ENCODE peak calls at places on chromosomes 12 and 14, in four cellular contexts. One of them, this sample, is unnamed. For H3K36me3, the result is how much of the 10 kb centered on the place peaks cover.

GRCh38 chr14:106318700-106319099 is 792.3 kb downstream of the TMEM121 start:
- DNase-seq in esophagus squamous epithelium: no peak
- DNase-seq in mucosa of descending colon: peak
- DNase-seq in psoas muscle: no peak
- DNase-seq in this sample: no peak

GRCh38 chr14:77641207-77641533 is 24.7 kb upstream of the SPTLC2 start:
- DNase-seq in esophagus squamous epithelium: no peak
- DNase-seq in psoas muscle: no peak
- DNase-seq in mucosa of descending colon: peak
- DNase-seq in this sample: no peak

GRCh38 chr12:97835541-97835940 is 372.9 kb downstream of the RMST start:
- DNase-seq in esophagus squamous epithelium: no peak
- DNase-seq in mucosa of descending colon: no peak
- DNase-seq in psoas muscle: no peak
- DNase-seq in this sample: no peak

GRCh38 chr12:40921563-40922163 is 229.4 kb downstream of the CNTN1 start:
- DNase-seq in esophagus squamous epithelium: no peak
- DNase-seq in psoas muscle: no peak
- DNase-seq in mucosa of descending colon: no peak
- DNase-seq in this sample: no peak

GRCh38 chr12:30357712-30358111 is 338.0 kb downstream of the IPO8 start:
- DNase-seq in esophagus squamous epithelium: no peak
- DNase-seq in mucosa of descending colon: no peak
- DNase-seq in psoas muscle: no peak
- DNase-seq in this sample: no peak

GRCh38 chr14:74527736-74528280 is 34.2 kb downstream of the ISCA2 start:
- DNase-seq in mucosa of descending colon: no peak
- DNase-seq in esophagus squamous epithelium: no peak
- DNase-seq in psoas muscle: no peak
- DNase-seq in this sample: no peak

GRCh38 chr12:132194056-132194455 is 49.8 kb downstream of the NOC4L start:
- DNase-seq in psoas muscle: no peak
- DNase-seq in mucosa of descending colon: no peak
- DNase-seq in esophagus squamous epithelium: no peak
- DNase-seq in this sample: no peak

GRCh38 chr12:1810201-1810930 is 10.0 kb upstream of the LRTM2 start:
- DNase-seq in esophagus squamous epithelium: no peak
- DNase-seq in mucosa of descending colon: no peak
- DNase-seq in psoas muscle: peak
- DNase-seq in this sample: no peak

GRCh38 chr12:127293507-127294310 is 973.3 kb upstream of the TMEM132C start:
- DNase-seq in mucosa of descending colon: peak
- DNase-seq in psoas muscle: peak
- DNase-seq in esophagus squamous epithelium: no peak
- DNase-seq in this sample: no peak

GRCh38 chr14:59918824-59919581 is 941 bp upstream of the LRRC9 start:
- DNase-seq in psoas muscle: peak
- DNase-seq in esophagus squamous epithelium: no peak
- DNase-seq in mucosa of descending colon: peak
- DNase-seq in this sample: no peak

GRCh38 chr12:108575199-108575912 is 13.0 kb downstream of the ISCU start:
- DNase-seq in mucosa of descending colon: no peak
- DNase-seq in psoas muscle: no peak
- DNase-seq in esophagus squamous epithelium: no peak
- DNase-seq in this sample: no peak

GRCh38 chr14:87686736-87687135 is 306.2 kb downstream of the GALC start:
- DNase-seq in esophagus squamous epithelium: no peak
- DNase-seq in psoas muscle: no peak
- DNase-seq in mucosa of descending colon: no peak
- DNase-seq in this sample: no peak

GRCh38 chr12:30753761-30754382 is 879 bp downstream of the CAPRIN2 start:
- DNase-seq in psoas muscle: no peak
- DNase-seq in esophagus squamous epithelium: no peak
- DNase-seq in mucosa of descending colon: no peak
- DNase-seq in this sample: no peak

DNA sequence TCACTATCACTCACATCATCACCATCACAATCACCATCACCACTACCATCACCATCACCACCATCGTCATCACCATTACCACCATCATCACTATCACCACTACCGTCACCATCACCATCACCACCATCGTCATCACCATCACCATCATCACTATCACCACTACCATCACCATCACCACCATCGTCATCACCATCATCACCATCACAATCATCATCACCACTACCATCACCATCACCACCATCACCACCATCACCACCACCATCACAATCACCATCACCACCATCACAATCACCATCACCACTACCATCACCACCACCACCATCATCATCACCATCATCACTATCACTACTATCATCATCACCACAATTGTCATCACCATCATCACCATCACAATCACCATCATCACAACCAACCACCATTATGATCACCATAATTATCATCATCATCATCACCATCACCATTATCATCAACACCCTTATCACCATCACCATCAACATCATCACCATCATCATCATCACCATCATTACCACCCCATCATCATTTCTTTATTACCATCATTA is 90.8 kb downstream of the DICER1 start:
- DNase-seq in mucosa of descending colon: no peak
- DNase-seq in psoas muscle: no peak
- DNase-seq in esophagus squamous epithelium: no peak
- DNase-seq in this sample: no peak
- H3K36me3 ChIP-seq in mucosa of descending colon: under half
- H3K36me3 ChIP-seq in psoas muscle: under half
- H3K36me3 ChIP-seq in esophagus squamous epithelium: under half
- H3K36me3 ChIP-seq in this sample: under half

DNA sequence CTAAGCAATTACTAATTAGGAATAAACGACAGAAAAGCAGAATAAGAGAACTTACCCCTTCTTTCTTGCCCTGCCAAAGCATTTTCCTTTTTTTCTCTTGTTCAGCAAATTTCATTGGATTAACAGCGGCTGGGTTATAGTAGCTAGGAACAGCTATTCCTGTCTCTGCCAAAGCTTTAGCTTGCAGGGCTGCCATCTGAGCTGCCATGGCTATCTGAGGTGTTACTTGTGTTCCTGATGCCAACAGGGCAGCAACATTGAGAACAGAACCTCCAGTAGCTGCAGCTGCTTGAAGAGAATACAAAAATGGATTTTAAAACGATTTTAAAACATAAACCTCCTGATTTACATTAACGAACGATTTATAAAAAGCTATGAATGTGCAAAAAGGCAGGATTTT is 7.4 kb upstream of the ZCCHC8 start:
- DNase-seq in esophagus squamous epithelium: no peak
- DNase-seq in psoas muscle: no peak
- DNase-seq in mucosa of descending colon: no peak
- DNase-seq in this sample: no peak
- H3K36me3 ChIP-seq in esophagus squamous epithelium: half or more
- H3K36me3 ChIP-seq in psoas muscle: under half
- H3K36me3 ChIP-seq in mucosa of descending colon: under half
- H3K36me3 ChIP-seq in this sample: half or more

GRCh38 chr12:4825139-4825858 is 84.4 kb upstream of the KCNA1 start:
- DNase-seq in psoas muscle: no peak
- DNase-seq in esophagus squamous epithelium: no peak
- DNase-seq in mucosa of descending colon: no peak
- DNase-seq in this sample: no peak

GRCh38 chr12:4822572-4822971 is 87.1 kb upstream of the KCNA1 start:
- DNase-seq in esophagus squamous epithelium: no peak
- DNase-seq in psoas muscle: no peak
- DNase-seq in mucosa of descending colon: no peak
- DNase-seq in this sample: no peak

GRCh38 chr12:4826909-4827308 is 82.8 kb upstream of the KCNA1 start:
- DNase-seq in mucosa of descending colon: no peak
- DNase-seq in esophagus squamous epithelium: no peak
- DNase-seq in psoas muscle: no peak
- DNase-seq in this sample: no peak

GRCh38 chr12:4821000-4821399 is 88.7 kb upstream of the KCNA1 start:
- DNase-seq in psoas muscle: no peak
- DNase-seq in mucosa of descending colon: no peak
- DNase-seq in esophagus squamous epithelium: no peak
- DNase-seq in this sample: no peak

GRCh38 chr12:4824415-4824814 is 85.3 kb upstream of the KCNA1 start:
- DNase-seq in esophagus squamous epithelium: no peak
- DNase-seq in psoas muscle: no peak
- DNase-seq in mucosa of descending colon: no peak
- DNase-seq in this sample: no peak
- H3K36me3 ChIP-seq in esophagus squamous epithelium: under half
- H3K36me3 ChIP-seq in psoas muscle: under half
- H3K36me3 ChIP-seq in mucosa of descending colon: under half
- H3K36me3 ChIP-seq in this sample: under half

DNA sequence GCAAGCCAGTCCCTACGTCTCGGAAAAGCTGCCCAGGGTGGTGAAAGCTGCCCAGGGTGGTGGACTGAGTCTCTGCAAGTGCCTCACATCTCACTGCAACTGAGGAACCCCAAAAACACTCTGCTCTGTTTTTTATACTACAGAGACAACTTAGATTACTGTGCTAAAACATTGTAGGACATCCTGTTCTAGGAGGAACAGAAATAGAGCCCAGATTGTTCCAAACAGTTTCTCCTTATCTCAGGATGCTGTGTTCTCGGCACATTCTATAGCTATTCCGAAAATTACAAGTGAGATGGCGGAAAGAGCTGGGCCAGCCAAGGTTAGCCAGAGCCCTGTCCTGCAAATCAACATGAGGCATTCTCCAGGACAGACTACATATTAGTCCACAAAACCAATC is 138.7 kb downstream of the LRIG3 start:
- DNase-seq in esophagus squamous epithelium: no peak
- DNase-seq in mucosa of descending colon: no peak
- DNase-seq in psoas muscle: no peak
- DNase-seq in this sample: no peak
- H3K36me3 ChIP-seq in esophagus squamous epithelium: under half
- H3K36me3 ChIP-seq in mucosa of descending colon: under half
- H3K36me3 ChIP-seq in psoas muscle: under half
- H3K36me3 ChIP-seq in this sample: under half

DNA sequence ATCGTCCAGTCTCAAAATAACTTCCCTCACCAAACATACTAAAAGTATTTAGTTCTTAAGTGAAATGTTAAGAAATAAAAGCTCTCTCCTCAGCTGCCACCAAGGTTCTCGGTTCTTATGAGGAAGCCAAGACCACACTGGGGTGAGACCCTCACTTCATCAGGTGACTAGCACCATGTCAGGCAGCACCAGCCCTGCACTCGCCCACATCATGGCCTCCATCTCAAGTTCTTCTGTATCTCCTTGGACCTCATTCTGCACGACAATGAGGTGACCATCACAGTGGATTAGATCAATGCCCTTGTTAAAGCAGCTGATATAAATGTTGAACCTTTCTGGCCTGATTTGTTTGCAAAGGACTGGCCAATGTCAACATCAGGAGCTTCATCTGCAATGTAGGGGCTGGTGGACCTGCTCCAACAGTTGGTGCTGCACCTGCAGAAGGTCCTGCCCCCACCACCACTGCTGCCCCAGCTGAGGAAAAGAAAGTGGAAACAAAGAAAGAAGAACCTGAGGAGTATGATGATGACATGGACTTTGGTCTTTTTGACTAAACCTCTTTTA is 12.4 kb downstream of the SEC23A start:
- DNase-seq in mucosa of descending colon: no peak
- DNase-seq in psoas muscle: no peak
- DNase-seq in esophagus squamous epithelium: no peak
- DNase-seq in this sample: no peak
- H3K36me3 ChIP-seq in mucosa of descending colon: under half
- H3K36me3 ChIP-seq in psoas muscle: under half
- H3K36me3 ChIP-seq in esophagus squamous epithelium: under half
- H3K36me3 ChIP-seq in this sample: under half

GRCh38 chr14:66487159-66487558 is 988 bp downstream of the CCDC196 start:
- DNase-seq in esophagus squamous epithelium: no peak
- DNase-seq in mucosa of descending colon: no peak
- DNase-seq in psoas muscle: no peak
- DNase-seq in this sample: no peak

GRCh38 chr14:66483322-66483721 is 2.8 kb upstream of the CCDC196 start:
- DNase-seq in esophagus squamous epithelium: no peak
- DNase-seq in mucosa of descending colon: no peak
- DNase-seq in psoas muscle: no peak
- DNase-seq in this sample: no peak

GRCh38 chr14:66482873-66483272 is 3.3 kb upstream of the CCDC196 start:
- DNase-seq in psoas muscle: no peak
- DNase-seq in esophagus squamous epithelium: no peak
- DNase-seq in mucosa of descending colon: no peak
- DNase-seq in this sample: no peak

GRCh38 chr14:66485029-66485428 is 1.1 kb upstream of the CCDC196 start:
- DNase-seq in psoas muscle: no peak
- DNase-seq in mucosa of descending colon: no peak
- DNase-seq in esophagus squamous epithelium: no peak
- DNase-seq in this sample: no peak

DNA sequence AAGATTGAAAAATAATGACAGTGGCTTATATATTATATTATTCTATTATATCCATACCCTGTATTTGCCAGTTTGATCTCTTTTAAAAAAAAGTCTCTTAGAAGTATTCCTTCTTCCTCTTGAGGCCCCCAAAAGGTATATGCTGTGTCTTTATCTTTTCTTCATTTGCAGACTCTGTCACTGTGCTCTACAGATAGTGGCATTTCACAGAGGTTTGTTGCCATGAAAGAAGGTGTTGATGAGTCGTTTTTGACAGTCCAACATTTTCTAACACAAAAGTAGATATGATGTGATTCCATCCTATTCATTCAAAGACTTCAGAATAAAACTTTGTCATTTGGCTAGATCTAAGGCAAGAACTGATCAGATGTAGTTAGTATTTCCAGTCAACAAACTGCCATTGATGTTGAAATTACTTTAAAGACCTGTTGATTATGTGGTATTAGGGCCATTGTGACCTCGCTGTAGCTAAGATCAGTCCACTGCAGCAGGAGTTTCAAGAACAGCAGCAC is at the start of gene CCDC196:
- DNase-seq in mucosa of descending colon: no peak
- DNase-seq in esophagus squamous epithelium: no peak
- DNase-seq in psoas muscle: no peak
- DNase-seq in this sample: no peak
- H3K36me3 ChIP-seq in mucosa of descending colon: under half
- H3K36me3 ChIP-seq in esophagus squamous epithelium: under half
- H3K36me3 ChIP-seq in psoas muscle: under half
- H3K36me3 ChIP-seq in this sample: under half

DNA sequence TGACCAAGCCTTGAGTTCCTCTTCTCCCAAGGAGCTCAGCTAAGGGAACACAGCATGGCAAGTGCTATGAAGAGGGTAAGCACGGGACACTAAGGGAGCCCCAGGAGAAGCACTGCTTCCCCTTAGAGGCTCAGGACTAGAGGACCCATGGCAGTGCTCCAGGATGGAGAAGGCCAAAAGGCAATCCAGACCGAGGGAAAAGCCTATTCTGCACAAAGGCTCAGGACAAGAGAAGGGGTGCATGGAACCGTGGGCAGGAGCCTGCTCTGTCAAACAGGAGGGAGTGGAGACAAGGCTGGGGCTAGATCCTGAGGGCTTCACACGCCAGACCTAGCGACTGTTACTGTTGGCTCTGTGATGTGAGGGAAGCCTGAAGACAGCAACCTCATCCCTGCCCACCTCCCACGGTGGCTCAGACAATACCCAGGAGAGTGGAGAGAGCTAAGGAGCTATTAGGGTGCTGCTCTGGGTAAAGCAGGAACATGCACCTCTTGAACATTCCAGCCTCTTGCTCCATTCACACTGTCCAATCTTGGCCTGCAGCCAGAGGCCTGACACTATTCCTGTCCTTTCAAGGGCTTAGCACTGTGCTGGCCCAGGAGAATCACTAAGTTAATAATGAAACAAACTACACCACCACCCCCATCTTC is 24.2 kb downstream of the OTUB2 start:
- DNase-seq in mucosa of descending colon: no peak
- DNase-seq in esophagus squamous epithelium: no peak
- DNase-seq in psoas muscle: peak
- DNase-seq in this sample: no peak
- H3K36me3 ChIP-seq in mucosa of descending colon: under half
- H3K36me3 ChIP-seq in esophagus squamous epithelium: half or more
- H3K36me3 ChIP-seq in psoas muscle: under half
- H3K36me3 ChIP-seq in this sample: half or more